ENCODE peak calls at places on chromosomes 3 and 15, in four cellular contexts. I is GM06990, Q is epithelial cell of esophagus, G is hepatocyte. R is an unnamed sample.

GRCh38 chr3:178217479-178217878 is 318.8 kb upstream of the KCNMB2 start:
- DNase-seq in I (no peak), Q (no peak), G (no peak), R (no peak)

GRCh38 chr3:33001889-33002288 is 50.4 kb downstream of the CCR4 start:
- DNase-seq in I (no peak), Q (no peak), G (no peak), R (peak; percentile 59)

GRCh38 chr3:24242012-24242698 is 252.5 kb downstream of the THRB start:
- DNase-seq in I (no peak), Q (peak; percentile 89), G (no peak), R (no peak)

GRCh38 chr3:132311860-132312259 is 5.3 kb upstream of the ACP3 start:
- DNase-seq in I (no peak), Q (no peak), G (peak; percentile 22), R (no peak)

GRCh38 chr3:117837391-117837790 is 1127.8 kb downstream of the TUSC7 start:
- DNase-seq in I (no peak), Q (no peak), G (no peak), R (no peak)

GRCh38 chr3:134677196-134677986 is 26.6 kb upstream of the KY start:
- DNase-seq in I (peak; percentile 9), Q (no peak), G (no peak), R (peak; percentile 45)

GRCh38 chr3:72258786-72259185 is 473.8 kb upstream of the PROK2 start:
- DNase-seq in I (no peak), Q (no peak), G (no peak), R (no peak)

GRCh38 chr3:58688563-58688962 is 22.0 kb upstream of the FAM3D start:
- DNase-seq in I (no peak), Q (no peak), G (peak; percentile 21), R (no peak)

GRCh38 chr15:100653608-100654007 is 51.2 kb downstream of the ASB7 start:
- DNase-seq in I (no peak), Q (no peak), G (no peak), R (no peak)

GRCh38 chr15:88266170-88266569 is 9.6 kb upstream of the NTRK3 start:
- DNase-seq in I (no peak), Q (no peak), G (no peak), R (no peak)

GRCh38 chr15:73930371-73930770 is 4.1 kb downstream of the LOXL1 start:
- DNase-seq in I (no peak), Q (peak; percentile 32), G (peak; percentile 52), R (no peak)

DNA sequence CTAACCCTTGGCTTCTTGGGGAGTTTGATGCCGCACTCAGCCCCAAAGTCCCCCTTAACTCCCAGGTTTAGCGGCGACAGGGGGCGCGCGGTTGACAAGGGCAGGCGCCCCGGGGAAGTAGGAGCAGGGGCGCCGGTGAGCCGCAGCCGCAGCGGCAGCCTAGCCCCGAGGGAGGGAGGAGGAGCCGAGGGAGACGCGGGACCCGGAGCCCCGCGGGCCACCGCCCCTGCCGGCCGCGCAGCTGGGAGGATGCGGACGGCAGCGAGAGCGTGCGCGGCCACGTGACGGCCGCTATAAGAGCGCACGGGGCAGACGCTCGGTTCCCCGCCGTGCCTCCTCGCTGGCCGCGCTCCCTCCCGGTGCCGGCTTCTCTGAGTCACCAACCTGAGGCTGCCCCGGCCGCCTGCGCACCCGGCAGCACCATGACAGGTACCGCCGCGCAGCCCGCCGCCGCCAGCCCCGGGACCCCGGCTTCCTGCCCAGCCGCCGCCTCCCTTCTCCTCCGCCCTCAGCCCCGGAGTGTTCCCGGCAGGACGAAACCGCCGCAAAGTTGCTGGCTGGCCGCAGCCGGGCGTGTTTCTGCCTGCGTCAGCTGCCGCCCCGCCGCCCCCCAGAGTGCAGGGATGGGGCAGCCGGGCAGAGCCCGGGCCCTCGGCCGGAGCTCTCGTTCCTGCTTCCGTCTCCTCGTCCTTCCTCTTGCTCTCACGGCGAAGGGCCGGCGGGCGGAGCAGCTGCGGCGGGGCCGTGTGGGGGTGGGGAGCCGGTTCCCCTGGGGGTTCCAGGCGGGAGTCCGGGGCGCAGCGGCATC is at the start of gene GYG1:
- DNase-seq in I (peak; percentile 91), Q (peak; percentile 85), G (peak; percentile 90), R (peak; percentile 93)
- TF ChIP-seq CTCF in I (peak; percentile 57), Q (peak; percentile 10), G (peak; percentile 28), R (peak; percentile 58)

GRCh38 chr15:59160880-59161593 is 45.6 kb upstream of the LDHAL6B start:
- DNase-seq in I (no peak), Q (no peak), G (peak; percentile 28), R (no peak)
- TF ChIP-seq CTCF in I (peak; percentile 13), Q (peak; percentile 59), G (peak; percentile 43), R (peak; percentile 30)

GRCh38 chr3:35409991-35410390 is 229.3 kb upstream of the ARPP21 start:
- DNase-seq in I (no peak), Q (no peak), G (no peak), R (no peak)

GRCh38 chr3:35408882-35409281 is 230.4 kb upstream of the ARPP21 start:
- DNase-seq in I (no peak), Q (no peak), G (no peak), R (no peak)

DNA sequence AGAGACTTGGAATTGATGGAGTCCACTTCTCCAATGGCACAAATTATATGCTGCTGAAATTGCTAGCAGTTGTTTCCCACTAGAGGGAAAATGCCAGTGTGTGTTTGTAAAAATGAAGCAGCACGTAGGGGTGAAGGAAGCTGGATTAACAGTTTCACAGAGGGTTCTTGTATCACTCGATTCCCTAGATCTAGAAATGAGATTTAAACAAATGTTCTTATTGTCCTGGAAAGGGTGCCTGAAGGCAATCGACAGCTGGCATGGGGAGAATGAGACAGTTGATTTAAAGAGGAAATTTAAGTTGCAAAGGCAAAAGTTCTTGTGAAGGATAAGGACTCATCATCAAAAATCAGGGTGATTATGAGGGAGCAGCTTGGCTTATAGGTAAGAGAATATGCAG is 234.8 kb upstream of the ARPP21 start:
- DNase-seq in I (no peak), Q (no peak), G (no peak), R (no peak)
- TF ChIP-seq CTCF in I (no peak), Q (no peak), G (no peak), R (no peak)

DNA sequence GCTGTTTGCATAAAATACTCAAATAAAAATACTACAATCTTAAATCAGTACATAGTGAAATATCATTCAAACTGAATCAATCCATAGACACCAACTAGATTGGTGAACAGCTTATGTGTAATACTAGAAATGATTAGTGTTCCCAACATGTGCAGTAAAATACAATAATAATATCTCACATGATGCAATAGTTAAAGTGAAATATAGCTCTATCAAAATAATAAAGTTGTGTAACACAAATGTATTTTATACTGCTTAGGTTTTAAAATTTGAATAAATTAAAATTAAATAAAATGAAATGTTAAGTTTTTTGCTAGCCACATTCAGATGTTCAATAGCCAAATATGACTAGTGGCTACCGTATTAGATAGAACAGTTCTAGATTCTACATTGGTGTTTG is 714.1 kb downstream of the ZNF385D start:
- DNase-seq in I (no peak), Q (no peak), G (no peak), R (no peak)
- TF ChIP-seq CTCF in I (no peak), Q (no peak), G (no peak), R (no peak)

GRCh38 chr3:141305436-141305835 is 62.9 kb upstream of the ZBTB38 start:
- DNase-seq in I (no peak), Q (peak; percentile 45), G (no peak), R (no peak)
- TF ChIP-seq CTCF in I (no peak), Q (peak; percentile 52), G (no peak), R (peak; percentile 4)

DNA sequence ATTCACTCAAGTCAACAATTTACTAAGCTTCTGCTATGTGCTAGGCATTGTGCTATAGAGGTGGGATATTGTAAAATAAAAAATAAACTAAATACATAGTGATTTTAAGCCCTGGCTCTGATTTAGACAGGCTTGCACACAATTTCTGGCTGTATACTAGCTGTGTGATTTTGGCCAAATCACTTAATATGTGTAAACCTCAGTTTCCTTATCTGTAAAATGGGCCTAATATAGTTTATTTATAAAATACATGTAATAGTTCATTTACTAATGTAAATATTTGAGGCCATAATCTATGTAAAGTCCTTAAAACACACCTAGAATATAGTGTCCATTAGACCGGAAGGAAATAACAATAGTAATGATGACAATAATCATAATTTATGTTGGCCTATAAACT is 363.1 kb downstream of the CLSTN2 start:
- DNase-seq in I (no peak), Q (no peak), G (no peak), R (no peak)
- TF ChIP-seq CTCF in I (no peak), Q (no peak), G (no peak), R (no peak)

GRCh38 chr15:79172032-79172481 is 81.5 kb upstream of the RASGRF1 start:
- DNase-seq in I (no peak), Q (no peak), G (no peak), R (no peak)
- TF ChIP-seq CTCF in I (peak; percentile 18), Q (no peak), G (no peak), R (no peak)

GRCh38 chr3:170357920-170358854 is 672 bp downstream of the SKIL start:
- DNase-seq in I (peak; percentile 84), Q (peak; percentile 67), G (peak; percentile 91), R (peak; percentile 42)
- TF ChIP-seq CTCF in I (peak; percentile 79), Q (peak; percentile 54), G (peak; percentile 55), R (peak; percentile 48)

GRCh38 chr3:123547881-123548534 is 36.8 kb downstream of the HACD2 start:
- DNase-seq in I (no peak), Q (peak; percentile 46), G (no peak), R (no peak)

GRCh38 chr3:123552768-123553167 is 32.1 kb downstream of the HACD2 start:
- DNase-seq in I (no peak), Q (no peak), G (no peak), R (no peak)

GRCh38 chr3:123546133-123546755 is 38.6 kb downstream of the HACD2 start:
- DNase-seq in I (no peak), Q (peak; percentile 64), G (no peak), R (no peak)

GRCh38 chr3:123552095-123552714 is 32.6 kb downstream of the HACD2 start:
- DNase-seq in I (no peak), Q (peak; percentile 18), G (no peak), R (peak; percentile 24)
- TF ChIP-seq CTCF in I (peak; percentile 72), Q (peak; percentile 58), G (peak; percentile 28), R (peak; percentile 65)

GRCh38 chr15:27681038-27681437 is 418.1 kb downstream of the OCA2 start:
- DNase-seq in I (no peak), Q (no peak), G (no peak), R (no peak)
- TF ChIP-seq CTCF in I (no peak), Q (no peak), G (no peak), R (no peak)

R was measured in GM13977.